ENCODE peak calls at places on chromosomes 7 and 10, in five cellular contexts. Z is heart left ventricle, I is left lung, Q is Right ventricle myocardium superior, S is natural killer cell. Y is an unnamed sample.

GRCh38 chr7:151086802-151087246 is 549 bp downstream of the AGAP3 start:
- ATAC-seq in Z (no peak), I (no peak), Q (no peak), S (no peak), Y (peak)

GRCh38 chr7:74231232-74231590 is 21.4 kb downstream of the LAT2 start:
- ATAC-seq in Z (no peak), I (peak), Q (no peak), S (peak), Y (no peak)

GRCh38 chr7:55142919-55143600 is 124.2 kb downstream of the EGFR start:
- ATAC-seq in Z (no peak), I (no peak), Q (no peak), S (no peak), Y (no peak)

GRCh38 chr7:94049615-94050014 is 45.5 kb upstream of the BET1 start:
- ATAC-seq in Z (no peak), I (no peak), Q (no peak), S (peak), Y (no peak)

GRCh38 chr7:94280836-94281235 is 113.9 kb upstream of the COL1A2 start:
- ATAC-seq in Z (no peak), I (no peak), Q (no peak), S (no peak), Y (no peak)

GRCh38 chr7:43594020-43594419 is 11.1 kb downstream of the STK17A start:
- ATAC-seq in Z (no peak), I (no peak), Q (no peak), S (no peak), Y (no peak)

GRCh38 chr7:9822458-9823290 is 1151.0 kb upstream of the PHF14 start:
- ATAC-seq in Z (no peak), I (no peak), Q (no peak), S (no peak), Y (no peak)

GRCh38 chr10:89427629-89428028 is 13.3 kb downstream of the IFIT5 start:
- ATAC-seq in Z (no peak), I (no peak), Q (no peak), S (no peak), Y (no peak)

GRCh38 chr7:158941821-158942605 is 85.7 kb downstream of the DYNC2I1 start:
- ATAC-seq in Z (no peak), I (no peak), Q (no peak), S (no peak), Y (no peak)

GRCh38 chr7:2452074-2452507 is 24.1 kb downstream of the GRIFIN start:
- ATAC-seq in Z (peak), I (peak), Q (peak), S (peak), Y (peak)

GRCh38 chr10:49164587-49165188 is 23.5 kb downstream of the TMEM273 start:
- ATAC-seq in Z (peak), I (peak), Q (peak), S (peak), Y (peak)

GRCh38 chr7:75819711-75820110 is 6.1 kb upstream of the CCL24 start:
- ATAC-seq in Z (no peak), I (peak), Q (no peak), S (no peak), Y (no peak)

GRCh38 chr7:69654849-69655707 is 56.8 kb downstream of the AUTS2 start:
- ATAC-seq in Z (no peak), I (peak), Q (no peak), S (no peak), Y (no peak)

GRCh38 chr10:130190737-130191115 is 54.5 kb downstream of the GLRX3 start:
- ATAC-seq in Z (no peak), I (peak), Q (peak), S (no peak), Y (no peak)

GRCh38 chr10:70481831-70482530 is 3.4 kb downstream of the PALD1 start:
- ATAC-seq in Z (peak), I (peak), Q (peak), S (no peak), Y (no peak)

GRCh38 chr10:50275650-50276235 is 24.4 kb upstream of the ASAH2 start:
- ATAC-seq in Z (no peak), I (peak), Q (peak), S (no peak), Y (peak)

GRCh38 chr7:104275900-104276299 is 52.5 kb upstream of the LHFPL3 start:
- ATAC-seq in Z (no peak), I (no peak), Q (no peak), S (no peak), Y (peak)

GRCh38 chr7:48084727-48085432 is 4.2 kb upstream of the UPP1 start:
- ATAC-seq in Z (no peak), I (peak), Q (peak), S (peak), Y (peak)

GRCh38 chr10:74825033-74825370 is 1.4 kb upstream of the KAT6B start:
- ATAC-seq in Z (no peak), I (no peak), Q (no peak), S (no peak), Y (no peak)

GRCh38 chr10:79070091-79070610 is 1.4 kb downstream of the ZMIZ1 start:
- ATAC-seq in Z (no peak), I (peak), Q (peak), S (no peak), Y (no peak)

GRCh38 chr7:31883761-31884164 is 186.4 kb downstream of the PDE1C start:
- ATAC-seq in Z (peak), I (peak), Q (peak), S (peak), Y (no peak)

GRCh38 chr7:25303380-25304321 is 75.4 kb upstream of the NPVF start:
- ATAC-seq in Z (no peak), I (no peak), Q (peak), S (no peak), Y (no peak)

GRCh38 chr7:80634505-80634904 is 3.9 kb upstream of the CD36 start:
- ATAC-seq in Z (no peak), I (peak), Q (peak), S (no peak), Y (no peak)

GRCh38 chr10:24451325-24451820 is 242.4 kb downstream of the KIAA1217 start:
- ATAC-seq in Z (no peak), I (no peak), Q (peak), S (no peak), Y (peak)

GRCh38 chr10:43863859-43864591 is 215.3 kb upstream of the ZNF32 start:
- ATAC-seq in Z (peak), I (peak), Q (peak), S (no peak), Y (no peak)

GRCh38 chr7:140229591-140230516 is 53.1 kb upstream of the KDM7A start:
- ATAC-seq in Z (no peak), I (peak), Q (no peak), S (peak), Y (peak)

GRCh38 chr10:78412605-78413004 is 378.9 kb downstream of the RPS24 start:
- ATAC-seq in Z (no peak), I (no peak), Q (no peak), S (no peak), Y (no peak)